ENCODE peak calls at places on chromosome 10, in five cellular contexts. One of them, this sample, is unnamed.
A peak's percentile ranks its signal among the peaks of the same experiment; 100 is the strongest.

GRCh38 chr10:129771024-129771423 is 193.1 kb downstream of the EBF3 start:
- DNase-seq in HepG2: no peak
- DNase-seq in GM12878: no peak
- DNase-seq in IMR-90: no peak
- DNase-seq in K562: no peak
- DNase-seq in this sample: no peak

GRCh38 chr10:37855691-37856090 is 1.7 kb downstream of the ZNF248 start:
- DNase-seq in HepG2: no peak
- DNase-seq in GM12878: no peak
- DNase-seq in IMR-90: no peak
- DNase-seq in K562: no peak
- DNase-seq in this sample: no peak

GRCh38 chr10:69061305-69062161 is 26.4 kb upstream of the SRGN start:
- DNase-seq in HepG2: peak; percentile 47
- DNase-seq in GM12878: no peak
- DNase-seq in IMR-90: peak; percentile 100
- DNase-seq in K562: peak; percentile 69
- DNase-seq in this sample: no peak

GRCh38 chr10:17479015-17479615 is 24.7 kb upstream of the ST8SIA6 start:
- DNase-seq in HepG2: no peak
- DNase-seq in GM12878: no peak
- DNase-seq in IMR-90: no peak
- DNase-seq in K562: no peak
- DNase-seq in this sample: no peak

GRCh38 chr10:34029455-34029854 is 695.0 kb upstream of the NRP1 start:
- DNase-seq in HepG2: no peak
- DNase-seq in GM12878: no peak
- DNase-seq in IMR-90: no peak
- DNase-seq in K562: no peak
- DNase-seq in this sample: no peak

GRCh38 chr10:101217450-101218281 is 11.6 kb downstream of the LBX1 start:
- DNase-seq in HepG2: peak; percentile 35
- DNase-seq in GM12878: no peak
- DNase-seq in IMR-90: peak; percentile 36
- DNase-seq in K562: peak; percentile 60
- DNase-seq in this sample: no peak

GRCh38 chr10:9302142-9302746 is 1247.8 kb downstream of the GATA3 start:
- DNase-seq in HepG2: peak; percentile 33
- DNase-seq in GM12878: no peak
- DNase-seq in IMR-90: peak; percentile 53
- DNase-seq in K562: peak; percentile 52
- DNase-seq in this sample: peak; percentile 23

GRCh38 chr10:97574374-97575100 is 2.0 kb downstream of the ANKRD2 start:
- DNase-seq in HepG2: peak; percentile 74
- DNase-seq in GM12878: no peak
- DNase-seq in IMR-90: peak; percentile 42
- DNase-seq in K562: no peak
- DNase-seq in this sample: peak; percentile 85

GRCh38 chr10:112960151-112960681 is 10.2 kb downstream of the TCF7L2 start:
- DNase-seq in HepG2: no peak
- DNase-seq in GM12878: no peak
- DNase-seq in IMR-90: no peak
- DNase-seq in K562: no peak
- DNase-seq in this sample: no peak

GRCh38 chr10:25047902-25048301 is 31.5 kb downstream of the THNSL1 start:
- DNase-seq in HepG2: no peak
- DNase-seq in GM12878: no peak
- DNase-seq in IMR-90: peak; percentile 66
- DNase-seq in K562: peak; percentile 68
- DNase-seq in this sample: no peak

GRCh38 chr10:116996994-116997393 is 8.0 kb downstream of the SHTN1 start:
- DNase-seq in HepG2: no peak
- DNase-seq in GM12878: no peak
- DNase-seq in IMR-90: no peak
- DNase-seq in K562: no peak
- DNase-seq in this sample: no peak

GRCh38 chr10:84845628-84846261 is 517.4 kb downstream of the CCSER2 start:
- DNase-seq in HepG2: peak; percentile 35
- DNase-seq in GM12878: no peak
- DNase-seq in IMR-90: no peak
- DNase-seq in K562: no peak
- DNase-seq in this sample: peak; percentile 23

GRCh38 chr10:91465261-91465660 is 55.1 kb downstream of the HECTD2 start:
- DNase-seq in HepG2: no peak
- DNase-seq in GM12878: no peak
- DNase-seq in IMR-90: no peak
- DNase-seq in K562: no peak
- DNase-seq in this sample: no peak

GRCh38 chr10:91464500-91464899 is 54.4 kb downstream of the HECTD2 start:
- DNase-seq in HepG2: no peak
- DNase-seq in GM12878: no peak
- DNase-seq in IMR-90: no peak
- DNase-seq in K562: no peak
- DNase-seq in this sample: no peak

GRCh38 chr10:91467114-91467513 is 57.0 kb downstream of the HECTD2 start:
- DNase-seq in HepG2: no peak
- DNase-seq in GM12878: no peak
- DNase-seq in IMR-90: no peak
- DNase-seq in K562: no peak
- DNase-seq in this sample: no peak

DNA sequence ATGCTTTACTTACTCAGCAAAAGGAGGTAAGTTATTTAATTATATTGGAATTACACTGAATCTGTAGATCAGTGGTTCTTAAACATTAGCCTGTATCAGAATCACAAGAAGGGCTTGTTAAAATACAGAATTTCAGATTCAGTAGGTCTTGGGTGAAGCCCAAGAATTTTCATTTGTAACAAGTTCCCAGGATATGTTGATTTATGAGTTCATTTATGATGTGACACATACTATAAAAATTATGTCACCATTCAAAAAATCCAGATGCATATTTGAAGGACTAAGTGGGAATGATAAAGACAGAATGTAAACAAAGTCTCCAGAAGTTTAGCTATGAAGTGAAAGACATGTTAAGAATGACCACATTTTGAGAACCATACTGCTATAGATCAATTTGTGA is 52.3 kb downstream of the HECTD2 start:
- DNase-seq in HepG2: no peak
- DNase-seq in GM12878: no peak
- DNase-seq in IMR-90: peak; percentile 42
- DNase-seq in K562: no peak
- DNase-seq in this sample: no peak
- TF ChIP-seq CEBPB in HepG2: no peak
- TF ChIP-seq CEBPB in GM12878: no peak
- TF ChIP-seq CEBPB in IMR-90: no peak
- TF ChIP-seq CEBPB in K562: no peak
- TF ChIP-seq CEBPB in this sample: no peak

GRCh38 chr10:89122431-89123066 is 84.6 kb downstream of the CH25H start:
- DNase-seq in HepG2: no peak
- DNase-seq in GM12878: no peak
- DNase-seq in IMR-90: peak; percentile 35
- DNase-seq in K562: no peak
- DNase-seq in this sample: no peak
- H3K9ac ChIP-seq in HepG2: no peak overlapping the region
- H3K9ac ChIP-seq in GM12878: no peak overlapping the region
- H3K9ac ChIP-seq in IMR-90: no peak overlapping the region
- H3K9ac ChIP-seq in K562: no peak overlapping the region
- H3K9ac ChIP-seq in this sample: no peak overlapping the region

GRCh38 chr10:121460733-121461132 is 137.5 kb downstream of the FGFR2 start:
- DNase-seq in HepG2: no peak
- DNase-seq in GM12878: no peak
- DNase-seq in IMR-90: no peak
- DNase-seq in K562: no peak
- DNase-seq in this sample: no peak
- TF ChIP-seq CTCF in HepG2: no peak
- TF ChIP-seq CTCF in GM12878: no peak
- TF ChIP-seq CTCF in IMR-90: no peak
- TF ChIP-seq CTCF in K562: no peak
- TF ChIP-seq CTCF in this sample: no peak

DNA sequence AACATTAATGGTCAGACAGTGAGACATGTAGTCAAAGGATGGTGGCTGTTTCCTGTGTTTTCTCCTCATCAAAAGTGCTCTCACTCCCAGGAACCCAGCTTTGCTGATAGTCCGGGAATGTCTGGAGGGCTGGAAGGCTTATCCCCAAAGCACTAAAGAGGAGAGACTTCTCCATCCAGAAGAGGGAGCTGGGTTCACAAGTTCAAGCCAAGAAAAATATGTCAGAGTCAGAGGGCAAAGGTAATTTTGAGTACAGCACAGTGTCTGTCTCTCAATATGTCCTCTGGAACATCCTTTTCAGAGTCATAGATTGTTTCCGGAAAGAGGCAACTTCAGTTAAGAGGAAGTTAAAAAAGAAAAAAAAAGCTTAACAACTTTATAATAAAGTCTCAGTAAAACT is 281.5 kb upstream of the PHYHIPL start:
- DNase-seq in HepG2: peak; percentile 61
- DNase-seq in GM12878: no peak
- DNase-seq in IMR-90: no peak
- DNase-seq in K562: no peak
- DNase-seq in this sample: no peak
- TF ChIP-seq CEBPB in HepG2: no peak
- TF ChIP-seq CEBPB in GM12878: no peak
- TF ChIP-seq CEBPB in IMR-90: no peak
- TF ChIP-seq CEBPB in K562: no peak
- TF ChIP-seq CEBPB in this sample: no peak

GRCh38 chr10:79129361-79129997 is 60.7 kb downstream of the ZMIZ1 start:
- DNase-seq in HepG2: peak; percentile 45
- DNase-seq in GM12878: no peak
- DNase-seq in IMR-90: peak; percentile 68
- DNase-seq in K562: peak; percentile 69
- DNase-seq in this sample: no peak
- H3K9ac ChIP-seq in HepG2: peak overlapping the region; percentile 9
- H3K9ac ChIP-seq in GM12878: no peak overlapping the region
- H3K9ac ChIP-seq in IMR-90: no peak overlapping the region
- H3K9ac ChIP-seq in K562: no peak overlapping the region
- H3K9ac ChIP-seq in this sample: peak overlapping the region; percentile 20